ENCODE peak calls at places on chromosomes 7 and 10, in seven cellular contexts. D is omental fat pad, W is A549, Q is RPMI7951, Y is NCI-H2227 treated with DMSO at 0.1 percent for 48 hours, E is ELR, O is Right ventricle myocardium superior. J is an unnamed sample.

GRCh38 chr7:116271161-116271979 is 61.0 kb downstream of the TES start:
- DNase-seq in Y (no peak), W (peak; percentile 36), Q (peak; percentile 28), E (peak; percentile 49), O (no peak), D (no peak), J (peak; percentile 42)

GRCh38 chr10:44395396-44395795 is 10.5 kb upstream of the CXCL12 start:
- DNase-seq in Q (no peak), O (no peak), D (no peak), Y (no peak), E (no peak), W (no peak), J (no peak)

GRCh38 chr10:77228559-77228958 is 409.0 kb downstream of the KCNMA1 start:
- DNase-seq in D (no peak), Q (no peak), Y (no peak), O (no peak), E (no peak), W (no peak), J (no peak)

GRCh38 chr7:47314728-47315601 is 266.9 kb downstream of the TNS3 start:
- DNase-seq in O (peak; percentile 62), W (no peak), E (peak; percentile 42), Q (peak; percentile 97), D (no peak), Y (no peak), J (peak; percentile 49)

GRCh38 chr10:42973870-42974692 is 102.8 kb upstream of the RET start:
- DNase-seq in Q (no peak), Y (no peak), D (peak; percentile 5), W (no peak), E (no peak), O (peak; percentile 24), J (no peak)

GRCh38 chr10:78450239-78450638 is 416.6 kb downstream of the RPS24 start:
- DNase-seq in O (no peak), E (no peak), W (no peak), Y (no peak), D (no peak), Q (no peak), J (no peak)

GRCh38 chr7:18407385-18407784 is 88.2 kb upstream of the HDAC9 start:
- DNase-seq in D (no peak), Y (no peak), W (no peak), Q (no peak), E (no peak), O (no peak), J (no peak)

GRCh38 chr7:42181566-42181965 is 55.4 kb downstream of the GLI3 start:
- DNase-seq in O (no peak), W (no peak), E (no peak), D (no peak), Q (peak; percentile 22), Y (no peak), J (no peak)

J was measured in SK-MEL-5.